ENCODE peak calls at places on chromosomes 6 and 20, in nine cellular contexts. One of them, this sample, is unnamed. For H3K4me1 and H3K36me3, the result is how much of the 10 kb centered on the place peaks cover.

GRCh38 chr20:36606171-36607116 is 865 bp downstream of the RAB5IF start:
- DNase-seq in HCT116: no peak
- DNase-seq in stomach: peak
- DNase-seq in body of pancreas: peak
- DNase-seq in Peyer's patch: no peak
- DNase-seq in K562: peak
- DNase-seq in ovary: no peak
- DNase-seq in adrenal gland: peak
- DNase-seq in transverse colon: peak
- DNase-seq in this sample: no peak

GRCh38 chr6:21396313-21396712 is 197.2 kb upstream of the SOX4 start:
- DNase-seq in body of pancreas: no peak
- DNase-seq in HCT116: no peak
- DNase-seq in K562: no peak
- DNase-seq in transverse colon: no peak
- DNase-seq in adrenal gland: no peak
- DNase-seq in Peyer's patch: no peak
- DNase-seq in ovary: no peak
- DNase-seq in stomach: no peak
- DNase-seq in this sample: no peak

GRCh38 chr6:15039136-15039535 is 206.7 kb upstream of the JARID2 start:
- DNase-seq in K562: no peak
- DNase-seq in HCT116: no peak
- DNase-seq in ovary: no peak
- DNase-seq in body of pancreas: no peak
- DNase-seq in stomach: no peak
- DNase-seq in transverse colon: no peak
- DNase-seq in adrenal gland: no peak
- DNase-seq in Peyer's patch: no peak
- DNase-seq in this sample: no peak

GRCh38 chr20:9185511-9185910 is 116.6 kb downstream of the PLCB4 start:
- DNase-seq in body of pancreas: no peak
- DNase-seq in K562: no peak
- DNase-seq in Peyer's patch: no peak
- DNase-seq in HCT116: no peak
- DNase-seq in ovary: no peak
- DNase-seq in adrenal gland: no peak
- DNase-seq in transverse colon: no peak
- DNase-seq in stomach: no peak
- DNase-seq in this sample: no peak

GRCh38 chr20:23151885-23152284 is 65.8 kb upstream of the CD93 start:
- DNase-seq in body of pancreas: no peak
- DNase-seq in ovary: no peak
- DNase-seq in stomach: peak
- DNase-seq in HCT116: no peak
- DNase-seq in adrenal gland: no peak
- DNase-seq in transverse colon: no peak
- DNase-seq in K562: peak
- DNase-seq in Peyer's patch: peak
- DNase-seq in this sample: no peak

GRCh38 chr6:414447-414846 is 22.9 kb downstream of the IRF4 start:
- DNase-seq in body of pancreas: no peak
- DNase-seq in Peyer's patch: no peak
- DNase-seq in adrenal gland: no peak
- DNase-seq in transverse colon: no peak
- DNase-seq in ovary: no peak
- DNase-seq in HCT116: no peak
- DNase-seq in stomach: no peak
- DNase-seq in K562: no peak
- DNase-seq in this sample: no peak

GRCh38 chr20:44613575-44613974 is 31.2 kb downstream of the PKIG start:
- DNase-seq in Peyer's patch: no peak
- DNase-seq in body of pancreas: no peak
- DNase-seq in K562: no peak
- DNase-seq in stomach: no peak
- DNase-seq in transverse colon: no peak
- DNase-seq in HCT116: no peak
- DNase-seq in ovary: peak
- DNase-seq in adrenal gland: no peak
- DNase-seq in this sample: peak

GRCh38 chr6:169316651-169317050 is 63.0 kb upstream of the THBS2 start:
- DNase-seq in Peyer's patch: no peak
- DNase-seq in body of pancreas: no peak
- DNase-seq in transverse colon: no peak
- DNase-seq in K562: no peak
- DNase-seq in stomach: no peak
- DNase-seq in adrenal gland: no peak
- DNase-seq in HCT116: no peak
- DNase-seq in ovary: no peak
- DNase-seq in this sample: no peak

GRCh38 chr6:10404799-10405524 is 9.9 kb downstream of the TFAP2A start:
- DNase-seq in ovary: no peak
- DNase-seq in HCT116: no peak
- DNase-seq in stomach: no peak
- DNase-seq in transverse colon: no peak
- DNase-seq in adrenal gland: no peak
- DNase-seq in body of pancreas: no peak
- DNase-seq in Peyer's patch: no peak
- DNase-seq in K562: peak
- DNase-seq in this sample: no peak

GRCh38 chr20:48405909-48406308 is 421.9 kb downstream of the PREX1 start:
- DNase-seq in transverse colon: no peak
- DNase-seq in body of pancreas: no peak
- DNase-seq in stomach: no peak
- DNase-seq in adrenal gland: no peak
- DNase-seq in K562: peak
- DNase-seq in HCT116: no peak
- DNase-seq in ovary: no peak
- DNase-seq in Peyer's patch: no peak
- DNase-seq in this sample: no peak

GRCh38 chr6:34560366-34561226 is 4.5 kb upstream of the SPDEF start:
- DNase-seq in adrenal gland: no peak
- DNase-seq in K562: peak
- DNase-seq in Peyer's patch: no peak
- DNase-seq in HCT116: no peak
- DNase-seq in ovary: no peak
- DNase-seq in transverse colon: no peak
- DNase-seq in stomach: peak
- DNase-seq in body of pancreas: no peak
- DNase-seq in this sample: no peak

GRCh38 chr6:27279513-27280063 is 32.1 kb downstream of the PRSS16 start:
- DNase-seq in adrenal gland: no peak
- DNase-seq in Peyer's patch: no peak
- DNase-seq in K562: peak
- DNase-seq in transverse colon: no peak
- DNase-seq in stomach: no peak
- DNase-seq in body of pancreas: no peak
- DNase-seq in ovary: no peak
- DNase-seq in HCT116: no peak
- DNase-seq in this sample: no peak

GRCh38 chr20:24981282-24981681 is 11.3 kb downstream of the APMAP start:
- DNase-seq in K562: no peak
- DNase-seq in ovary: no peak
- DNase-seq in Peyer's patch: no peak
- DNase-seq in body of pancreas: no peak
- DNase-seq in adrenal gland: no peak
- DNase-seq in transverse colon: no peak
- DNase-seq in HCT116: no peak
- DNase-seq in stomach: no peak
- DNase-seq in this sample: peak

GRCh38 chr6:81751388-81752083 is 945 bp downstream of the TENT5A start:
- DNase-seq in transverse colon: peak
- DNase-seq in Peyer's patch: peak
- DNase-seq in K562: no peak
- DNase-seq in stomach: peak
- DNase-seq in HCT116: peak
- DNase-seq in adrenal gland: peak
- DNase-seq in body of pancreas: peak
- DNase-seq in ovary: peak
- DNase-seq in this sample: peak

GRCh38 chr6:44094403-44095242 is 32.6 kb downstream of the MRPL14 start:
- DNase-seq in ovary: no peak
- DNase-seq in adrenal gland: no peak
- DNase-seq in stomach: no peak
- DNase-seq in transverse colon: peak
- DNase-seq in body of pancreas: peak
- DNase-seq in HCT116: no peak
- DNase-seq in K562: no peak
- DNase-seq in Peyer's patch: peak
- DNase-seq in this sample: no peak

GRCh38 chr20:62557425-62557824 is 81.6 kb upstream of the GATA5 start:
- DNase-seq in adrenal gland: no peak
- DNase-seq in body of pancreas: peak
- DNase-seq in transverse colon: no peak
- DNase-seq in Peyer's patch: no peak
- DNase-seq in ovary: no peak
- DNase-seq in K562: no peak
- DNase-seq in HCT116: peak
- DNase-seq in stomach: no peak
- DNase-seq in this sample: no peak

GRCh38 chr20:62560162-62560561 is 82.1 kb upstream of the SLCO4A1 start:
- DNase-seq in ovary: no peak
- DNase-seq in K562: no peak
- DNase-seq in HCT116: no peak
- DNase-seq in body of pancreas: no peak
- DNase-seq in adrenal gland: no peak
- DNase-seq in stomach: no peak
- DNase-seq in Peyer's patch: no peak
- DNase-seq in transverse colon: no peak
- DNase-seq in this sample: no peak

GRCh38 chr20:62561182-62561581 is 81.1 kb upstream of the SLCO4A1 start:
- DNase-seq in Peyer's patch: no peak
- DNase-seq in body of pancreas: no peak
- DNase-seq in K562: no peak
- DNase-seq in adrenal gland: no peak
- DNase-seq in ovary: no peak
- DNase-seq in HCT116: no peak
- DNase-seq in transverse colon: no peak
- DNase-seq in stomach: no peak
- DNase-seq in this sample: no peak

GRCh38 chr20:62557999-62558408 is 82.2 kb upstream of the GATA5 start:
- DNase-seq in transverse colon: no peak
- DNase-seq in body of pancreas: no peak
- DNase-seq in stomach: no peak
- DNase-seq in Peyer's patch: no peak
- DNase-seq in adrenal gland: no peak
- DNase-seq in K562: no peak
- DNase-seq in HCT116: no peak
- DNase-seq in ovary: no peak
- DNase-seq in this sample: no peak

DNA sequence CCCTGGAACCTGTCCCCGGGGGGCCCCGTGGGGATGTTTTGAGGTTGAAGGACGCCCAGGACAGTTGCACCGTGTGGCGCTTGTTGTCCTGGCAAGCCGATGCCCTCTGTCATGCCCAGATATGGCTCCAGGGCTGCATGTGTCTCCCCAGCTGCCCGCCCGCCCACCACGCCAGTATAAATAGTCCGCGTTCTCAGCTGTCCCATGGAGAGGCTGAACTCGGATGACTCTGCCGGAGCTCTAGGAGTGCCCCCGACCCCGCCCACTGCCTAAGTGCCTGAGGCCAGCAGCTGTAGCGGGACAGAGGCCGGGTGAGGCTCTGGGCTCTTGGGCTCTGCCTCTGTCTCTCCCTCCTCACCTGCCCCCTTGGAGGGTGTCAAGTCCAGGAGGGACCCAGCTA is 83.0 kb upstream of the GATA5 start:
- DNase-seq in K562: no peak
- DNase-seq in stomach: no peak
- DNase-seq in ovary: no peak
- DNase-seq in transverse colon: no peak
- DNase-seq in body of pancreas: no peak
- DNase-seq in Peyer's patch: no peak
- DNase-seq in HCT116: no peak
- DNase-seq in adrenal gland: no peak
- DNase-seq in this sample: no peak
- TF ChIP-seq POLR2A in K562: no peak
- TF ChIP-seq POLR2A in stomach: no peak
- TF ChIP-seq POLR2A in ovary: no peak
- TF ChIP-seq POLR2A in transverse colon: no peak
- TF ChIP-seq POLR2A in body of pancreas: no peak
- TF ChIP-seq POLR2A in Peyer's patch: no peak
- TF ChIP-seq POLR2A in HCT116: no peak
- TF ChIP-seq POLR2A in adrenal gland: no peak
- TF ChIP-seq POLR2A in this sample: no peak

GRCh38 chr20:2920473-2920872 is 47.2 kb downstream of the PTPRA start:
- DNase-seq in body of pancreas: no peak
- DNase-seq in HCT116: no peak
- DNase-seq in Peyer's patch: no peak
- DNase-seq in transverse colon: no peak
- DNase-seq in ovary: no peak
- DNase-seq in stomach: no peak
- DNase-seq in adrenal gland: no peak
- DNase-seq in K562: no peak
- DNase-seq in this sample: no peak
- H3K4me1 ChIP-seq in body of pancreas: under half
- H3K4me1 ChIP-seq in HCT116: under half
- H3K4me1 ChIP-seq in Peyer's patch: under half
- H3K4me1 ChIP-seq in transverse colon: under half
- H3K4me1 ChIP-seq in ovary: under half
- H3K4me1 ChIP-seq in stomach: under half
- H3K4me1 ChIP-seq in adrenal gland: under half
- H3K4me1 ChIP-seq in K562: under half
- H3K4me1 ChIP-seq in this sample: under half

DNA sequence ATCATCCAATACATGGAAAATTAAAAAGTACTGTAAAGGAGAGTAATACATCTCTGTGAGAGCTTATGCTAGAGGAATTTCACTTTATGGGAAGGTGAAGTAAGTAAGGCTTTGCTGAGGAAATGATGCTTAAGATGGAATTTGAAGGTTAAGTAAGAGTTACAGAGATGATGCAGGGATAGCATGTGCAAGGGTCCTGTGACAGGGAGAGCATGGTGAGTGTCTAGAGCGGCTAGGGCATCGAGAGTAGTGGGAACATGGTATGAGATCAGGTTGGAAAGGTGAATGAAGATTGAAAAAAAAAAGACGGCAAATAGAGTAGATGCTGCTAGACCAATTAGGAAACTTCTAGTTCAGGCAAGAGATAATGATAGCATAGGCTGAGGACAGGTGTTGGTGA is 14.8 kb downstream of the PM20D2 start:
- DNase-seq in Peyer's patch: no peak
- DNase-seq in transverse colon: no peak
- DNase-seq in adrenal gland: no peak
- DNase-seq in ovary: no peak
- DNase-seq in stomach: no peak
- DNase-seq in body of pancreas: no peak
- DNase-seq in K562: no peak
- DNase-seq in HCT116: no peak
- DNase-seq in this sample: no peak
- H3K36me3 ChIP-seq in Peyer's patch: under half
- H3K36me3 ChIP-seq in transverse colon: under half
- H3K36me3 ChIP-seq in adrenal gland: under half
- H3K36me3 ChIP-seq in ovary: under half
- H3K36me3 ChIP-seq in stomach: under half
- H3K36me3 ChIP-seq in body of pancreas: under half
- H3K36me3 ChIP-seq in K562: under half
- H3K36me3 ChIP-seq in HCT116: under half
- H3K36me3 ChIP-seq in this sample: under half

DNA sequence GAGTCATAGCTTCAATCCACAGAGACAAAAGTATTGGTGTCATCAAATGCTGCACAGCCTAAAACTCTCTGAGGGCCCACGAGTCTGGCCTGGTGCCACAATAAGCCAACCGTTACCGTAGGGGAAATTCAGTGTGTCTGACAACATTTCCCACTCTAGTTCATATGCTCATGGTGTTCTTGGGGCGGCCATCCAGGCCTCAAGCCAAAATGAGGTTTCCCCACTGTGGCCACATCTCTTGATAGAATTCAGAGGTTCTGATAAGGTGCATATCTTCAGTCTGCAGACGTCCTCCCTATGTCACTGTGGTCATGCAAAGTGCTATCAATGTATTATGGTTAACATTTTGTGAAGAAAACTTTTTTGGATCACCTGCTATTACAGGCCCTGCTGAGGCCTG is 627.7 kb downstream of the QKI start:
- DNase-seq in adrenal gland: no peak
- DNase-seq in ovary: no peak
- DNase-seq in HCT116: no peak
- DNase-seq in body of pancreas: peak
- DNase-seq in transverse colon: no peak
- DNase-seq in Peyer's patch: no peak
- DNase-seq in K562: no peak
- DNase-seq in stomach: no peak
- DNase-seq in this sample: no peak
- TF ChIP-seq POLR2A in adrenal gland: no peak
- TF ChIP-seq POLR2A in ovary: no peak
- TF ChIP-seq POLR2A in HCT116: no peak
- TF ChIP-seq POLR2A in body of pancreas: no peak
- TF ChIP-seq POLR2A in transverse colon: no peak
- TF ChIP-seq POLR2A in Peyer's patch: no peak
- TF ChIP-seq POLR2A in K562: no peak
- TF ChIP-seq POLR2A in stomach: no peak
- TF ChIP-seq POLR2A in this sample: no peak